ENCODE peak calls at places on chromosomes 3 and 15, in four cellular contexts. One of them, this sample, is unnamed.

GRCh38 chr3:66270314-66270713 is 49.5 kb downstream of the SLC25A26 start:
- DNase-seq in central memory CD4-positive, alpha-beta T cell: no peak
- DNase-seq in T follicular helper cell: no peak
- DNase-seq in GM10248: no peak
- DNase-seq in this sample: no peak

GRCh38 chr3:15180042-15180611 is 25.9 kb upstream of the CAPN7 start:
- DNase-seq in T follicular helper cell: no peak
- DNase-seq in central memory CD4-positive, alpha-beta T cell: no peak
- DNase-seq in GM10248: peak; percentile 28
- DNase-seq in this sample: no peak

GRCh38 chr3:17730318-17730967 is 12.0 kb downstream of the TBC1D5 start:
- DNase-seq in central memory CD4-positive, alpha-beta T cell: no peak
- DNase-seq in GM10248: no peak
- DNase-seq in T follicular helper cell: no peak
- DNase-seq in this sample: no peak

GRCh38 chr3:3639078-3639477 is 160.2 kb upstream of the LRRN1 start:
- DNase-seq in GM10248: no peak
- DNase-seq in central memory CD4-positive, alpha-beta T cell: no peak
- DNase-seq in T follicular helper cell: no peak
- DNase-seq in this sample: no peak

GRCh38 chr15:60095711-60096110 is 91.6 kb downstream of the FOXB1 start:
- DNase-seq in central memory CD4-positive, alpha-beta T cell: no peak
- DNase-seq in GM10248: no peak
- DNase-seq in T follicular helper cell: no peak
- DNase-seq in this sample: no peak

GRCh38 chr15:98076021-98076816 is 115.7 kb downstream of the ARRDC4 start:
- DNase-seq in T follicular helper cell: no peak
- DNase-seq in GM10248: no peak
- DNase-seq in central memory CD4-positive, alpha-beta T cell: no peak
- DNase-seq in this sample: no peak

GRCh38 chr3:94162700-94163099 is 99.8 kb downstream of the NSUN3 start:
- DNase-seq in GM10248: no peak
- DNase-seq in T follicular helper cell: no peak
- DNase-seq in central memory CD4-positive, alpha-beta T cell: no peak
- DNase-seq in this sample: no peak

GRCh38 chr15:37764733-37765191 is 169.7 kb upstream of the TMCO5A start:
- DNase-seq in GM10248: peak; percentile 14
- DNase-seq in T follicular helper cell: no peak
- DNase-seq in central memory CD4-positive, alpha-beta T cell: no peak
- DNase-seq in this sample: no peak

GRCh38 chr3:191328963-191329653 is at the start of gene CCDC50:
- DNase-seq in central memory CD4-positive, alpha-beta T cell: peak; percentile 45
- DNase-seq in T follicular helper cell: peak; percentile 21
- DNase-seq in GM10248: peak; percentile 87
- DNase-seq in this sample: peak; percentile 6

GRCh38 chr3:197353867-197354180 is 55.4 kb upstream of the DLG1 start:
- DNase-seq in GM10248: no peak
- DNase-seq in central memory CD4-positive, alpha-beta T cell: no peak
- DNase-seq in T follicular helper cell: no peak
- DNase-seq in this sample: no peak

This sample was measured in activated CD8-positive, alpha-beta memory T cell treated with anti-CD3 and anti-CD28 coated beads for 4 hours.